ENCODE peak calls at places on chromosome 9, in five cellular contexts. C, Z, D, Q and X are unnamed samples.

GRCh38 chr9:130890869-130891698 is 5.5 kb downstream of the QRFP start:
- DNase-seq in C (no peak), Q (no peak), D (no peak), Z (no peak), X (no peak)

GRCh38 chr9:96420468-96421219 is 2.5 kb upstream of the ZNF367 start:
- DNase-seq in Q (peak), Z (peak), C (peak), D (peak), X (peak)

GRCh38 chr9:91207889-91208651 is 153.6 kb downstream of the AUH start:
- DNase-seq in D (no peak), Z (peak), Q (no peak), C (no peak), X (peak)

GRCh38 chr9:126683698-126684044 is 69.9 kb downstream of the LMX1B start:
- DNase-seq in Z (no peak), C (no peak), D (no peak), Q (no peak), X (no peak)

GRCh38 chr9:110918316-110919054 is 119.8 kb downstream of the LPAR1 start:
- DNase-seq in C (no peak), Z (peak), Q (no peak), D (no peak), X (peak)

GRCh38 chr9:93974151-93974550 is 19.0 kb upstream of the BARX1 start:
- DNase-seq in C (no peak), Q (no peak), Z (no peak), D (no peak), X (no peak)

GRCh38 chr9:119556129-119556875 is 187.1 kb upstream of the BRINP1 start:
- DNase-seq in Z (peak), D (peak), Q (peak), C (peak), X (peak)

GRCh38 chr9:101508203-101508602 is 25.4 kb upstream of the RNF20 start:
- DNase-seq in D (no peak), Z (peak), C (no peak), Q (no peak), X (peak)

GRCh38 chr9:14511452-14511851 is 181.8 kb downstream of the ZDHHC21 start:
- DNase-seq in C (no peak), Q (no peak), D (no peak), Z (no peak), X (peak)

GRCh38 chr9:137666950-137667670 is 48.3 kb downstream of the EHMT1 start:
- DNase-seq in D (peak), Z (no peak), C (peak), Q (peak), X (no peak)

GRCh38 chr9:82532504-82532903 is 530.4 kb downstream of the RASEF start:
- DNase-seq in Z (peak), Q (no peak), D (no peak), C (no peak), X (peak)

GRCh38 chr9:72734631-72735030 is 213.2 kb downstream of the TMC1 start:
- DNase-seq in Q (no peak), Z (no peak), C (no peak), D (no peak), X (peak)

GRCh38 chr9:82991684-82992083 is 71.3 kb downstream of the RASEF start:
- DNase-seq in Z (no peak), D (no peak), Q (no peak), C (no peak), X (no peak)

GRCh38 chr9:134770972-134771971 is 109.3 kb upstream of the FCN2 start:
- DNase-seq in Z (no peak), D (no peak), Q (no peak), C (peak), X (no peak)

GRCh38 chr9:119596703-119597102 is 227.5 kb upstream of the BRINP1 start:
- DNase-seq in C (no peak), Z (no peak), D (no peak), Q (no peak), X (no peak)

GRCh38 chr9:72586388-72587160 is 65.2 kb downstream of the TMC1 start:
- DNase-seq in D (no peak), C (no peak), Q (no peak), Z (peak), X (peak)

GRCh38 chr9:98823666-98824334 is 16.3 kb downstream of the GALNT12 start:
- DNase-seq in Z (no peak), D (no peak), Q (no peak), C (no peak), X (no peak)

GRCh38 chr9:136339173-136339957 is 12.0 kb downstream of the GPSM1 start:
- DNase-seq in Q (peak), C (peak), D (no peak), Z (peak), X (peak)

GRCh38 chr9:130908878-130909356 is 12.3 kb upstream of the QRFP start:
- DNase-seq in Z (no peak), D (no peak), C (no peak), Q (no peak), X (no peak)

GRCh38 chr9:88025411-88026132 is 51.2 kb upstream of the CDK20 start:
- DNase-seq in Q (no peak), Z (no peak), C (no peak), D (no peak), X (no peak)

GRCh38 chr9:132806306-132806705 is 71.8 kb downstream of the AK8 start:
- DNase-seq in Z (no peak), C (no peak), D (no peak), Q (no peak), X (no peak)

GRCh38 chr9:132806723-132807421 is 71.2 kb downstream of the AK8 start:
- DNase-seq in Z (no peak), Q (no peak), C (peak), D (peak), X (no peak)

GRCh38 chr9:132802121-132802795 is 75.8 kb downstream of the AK8 start:
- DNase-seq in Q (no peak), D (no peak), Z (no peak), C (peak), X (no peak)

GRCh38 chr9:132801659-132802058 is 76.4 kb downstream of the AK8 start:
- DNase-seq in D (no peak), Q (no peak), C (no peak), Z (no peak), X (no peak)

GRCh38 chr9:132804576-132805295 is 73.3 kb downstream of the AK8 start:
- DNase-seq in C (peak), D (no peak), Q (no peak), Z (no peak), X (no peak)
- H3K9ac ChIP-seq in C (no peak), D (no peak), Q (no peak), Z (no peak), X (no peak)

GRCh38 chr9:70409800-70410199 is 4.7 kb downstream of the KLF9 start:
- DNase-seq in D (no peak), Z (no peak), Q (no peak), C (no peak), X (no peak)
- H3K9ac ChIP-seq in D (no peak), Z (peak), Q (no peak), C (no peak), X (peak)

DNA sequence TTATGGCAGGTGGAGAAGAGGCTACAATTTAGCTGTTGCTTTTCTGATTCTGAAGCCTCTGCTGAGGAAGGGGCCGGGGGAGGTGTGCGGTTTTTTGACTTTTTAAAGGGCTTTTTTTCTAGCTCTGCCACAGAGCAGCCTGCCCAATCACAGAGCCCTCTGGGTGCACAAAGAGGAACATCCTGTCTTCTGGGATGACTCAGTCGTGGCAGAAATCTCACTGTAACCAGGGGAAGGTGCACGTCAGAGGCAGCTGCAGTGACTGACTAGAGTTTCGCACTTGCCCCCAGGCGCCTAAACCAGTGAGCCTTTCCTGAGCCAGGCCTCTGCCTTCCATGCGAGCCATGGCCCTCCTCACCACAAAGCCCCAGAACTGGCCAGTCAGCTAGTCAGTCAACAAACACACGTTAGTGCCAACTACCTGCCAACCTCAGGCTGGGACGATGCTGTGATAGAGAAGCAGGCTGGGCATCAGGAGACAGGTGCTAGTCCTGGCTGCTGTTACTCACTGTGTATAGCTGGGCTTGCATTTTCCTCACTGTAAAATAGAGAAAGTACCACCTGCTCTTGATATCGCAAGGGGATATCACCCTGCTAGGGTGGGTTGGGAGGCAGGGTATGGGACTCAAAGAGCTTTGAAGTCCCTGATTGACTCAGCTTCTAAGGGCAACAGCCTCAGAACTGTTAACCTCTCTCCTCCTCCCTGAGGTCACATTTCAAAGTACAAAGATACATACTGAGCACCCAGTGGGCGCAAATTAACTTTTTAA is 2.2 kb downstream of the AKNA start:
- DNase-seq in D (no peak), Q (no peak), C (no peak), Z (peak), X (peak)
- H3K9ac ChIP-seq in D (no peak), Q (no peak), C (no peak), Z (peak), X (peak)

DNA sequence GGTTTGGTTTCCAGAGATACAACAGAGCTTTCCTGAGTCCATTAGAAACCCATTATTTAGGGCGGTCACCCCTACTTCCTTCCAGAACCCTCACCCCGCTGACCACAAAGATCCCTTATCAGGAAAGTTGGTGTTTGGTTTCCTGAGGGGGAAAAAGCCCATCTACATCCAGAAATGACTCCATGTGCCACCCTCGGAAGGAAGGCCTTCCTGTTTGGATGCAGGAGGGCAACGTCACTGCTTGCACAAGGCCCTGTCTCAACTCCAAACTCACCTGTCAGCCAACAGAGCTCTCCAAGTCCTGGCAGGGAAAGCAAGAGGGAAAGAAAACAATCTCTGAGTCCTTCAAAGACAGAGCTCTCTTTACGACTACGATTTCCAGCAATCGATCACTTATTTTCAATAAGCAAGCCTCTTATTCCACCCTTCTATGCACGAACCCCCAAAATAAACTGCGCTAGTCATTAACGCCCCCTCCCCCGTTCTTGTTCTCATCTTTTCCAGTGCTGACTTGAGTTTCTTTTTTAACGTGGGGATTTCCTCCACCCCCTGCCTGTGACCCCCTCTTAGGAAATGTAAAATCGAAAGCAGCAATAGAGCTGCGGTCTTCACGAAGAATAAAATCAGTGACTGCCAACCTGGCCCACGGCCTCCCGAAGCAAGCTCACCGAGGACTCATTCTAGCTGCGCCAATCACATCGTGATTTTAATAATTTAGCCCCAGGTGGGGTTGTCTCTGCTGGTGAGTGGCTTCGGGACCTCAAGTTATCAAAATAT is 35.7 kb upstream of the NTNG2 start:
- DNase-seq in C (no peak), Z (no peak), Q (no peak), D (no peak), X (no peak)
- H3K9ac ChIP-seq in C (no peak), Z (no peak), Q (no peak), D (no peak), X (no peak)

GRCh38 chr9:122225323-122226141 is 3.2 kb downstream of the LHX6 start:
- DNase-seq in Q (no peak), D (no peak), Z (no peak), C (no peak), X (no peak)

GRCh38 chr9:122228191-122228905 is 409 bp downstream of the LHX6 start:
- DNase-seq in D (no peak), Z (no peak), Q (no peak), C (peak), X (peak)

GRCh38 chr9:122227576-122227903 is 1.2 kb downstream of the LHX6 start:
- DNase-seq in D (no peak), C (no peak), Q (no peak), Z (no peak), X (no peak)

GRCh38 chr9:122226758-122227575 is 1.8 kb downstream of the LHX6 start:
- DNase-seq in Z (no peak), C (peak), Q (no peak), D (no peak), X (no peak)

DNA sequence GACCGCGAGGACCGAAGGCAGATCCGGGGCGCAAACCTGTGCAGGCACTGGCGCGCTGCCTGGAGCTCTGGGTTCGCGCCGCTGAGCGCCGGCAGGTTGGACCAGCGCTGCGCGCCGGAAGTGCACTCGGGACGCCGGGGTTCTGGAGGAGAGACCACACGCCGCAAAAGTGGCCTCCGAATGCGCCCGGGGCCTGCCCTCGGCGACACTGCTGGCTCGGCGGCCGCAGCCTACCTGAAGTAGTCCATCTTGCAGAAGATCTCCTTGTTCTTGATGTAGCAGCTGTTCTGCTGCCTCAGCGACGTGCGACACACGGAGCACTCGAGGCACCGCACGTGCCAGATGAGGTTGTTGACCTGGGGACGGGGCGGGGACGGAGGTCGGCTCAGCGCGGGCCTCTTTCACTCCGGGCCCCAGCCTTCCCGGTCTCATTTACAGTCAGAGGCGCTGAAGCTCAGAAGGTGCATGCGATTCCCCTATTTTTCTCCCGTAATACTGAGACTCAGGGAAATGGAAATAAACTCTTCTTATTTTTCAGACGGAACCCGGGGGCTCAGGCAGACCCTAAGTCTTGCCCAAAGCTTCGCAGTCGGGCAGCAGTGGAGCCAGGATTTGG is 2.5 kb downstream of the LHX6 start:
- DNase-seq in D (no peak), C (peak), Z (no peak), Q (no peak), X (no peak)
- H3K9ac ChIP-seq in D (no peak), C (no peak), Z (no peak), Q (no peak), X (no peak)

DNA sequence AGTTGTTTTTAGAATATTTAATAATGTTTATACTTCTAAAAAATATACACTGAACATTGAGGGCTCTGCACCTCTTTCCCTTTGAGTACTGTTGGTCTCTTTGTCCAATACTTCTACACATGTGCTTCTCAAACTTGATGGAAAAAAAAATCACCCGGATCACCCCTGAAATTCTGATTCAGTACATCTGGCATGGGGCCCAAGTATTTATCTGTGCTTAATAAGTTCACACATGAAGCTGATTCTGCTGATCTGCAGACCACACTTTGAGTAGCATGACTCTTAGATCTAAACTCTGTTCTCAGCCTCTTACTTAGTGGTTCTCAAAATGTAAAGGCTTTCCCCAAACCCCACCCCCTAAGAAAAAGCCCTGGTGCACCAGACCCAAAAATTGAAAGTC is 12.0 kb downstream of the RUSC2 start:
- DNase-seq in Q (no peak), Z (no peak), C (no peak), D (no peak), X (no peak)
- H3K9ac ChIP-seq in Q (no peak), Z (no peak), C (no peak), D (no peak), X (no peak)

GRCh38 chr9:21985964-21986667 is 8.1 kb downstream of the CDKN2A start:
- DNase-seq in C (no peak), Q (no peak), D (no peak), Z (no peak), X (no peak)

GRCh38 chr9:21991039-21991959 is 2.9 kb downstream of the CDKN2A start:
- DNase-seq in D (no peak), C (no peak), Z (no peak), Q (no peak), X (no peak)

GRCh38 chr9:21993007-21993406 is 1.2 kb downstream of the CDKN2A start:
- DNase-seq in Z (no peak), Q (no peak), C (no peak), D (no peak), X (no peak)

GRCh38 chr9:21989440-21990189 is 4.6 kb downstream of the CDKN2A start:
- DNase-seq in C (peak), Z (no peak), Q (no peak), D (no peak), X (no peak)

GRCh38 chr9:21988056-21988990 is 5.9 kb downstream of the CDKN2A start:
- DNase-seq in D (no peak), C (no peak), Z (no peak), Q (no peak), X (no peak)
- H3K9ac ChIP-seq in D (no peak), C (no peak), Z (no peak), Q (no peak), X (peak)

GRCh38 chr9:111959468-111959941 is 62.9 kb downstream of the UGCG start:
- DNase-seq in Z (peak), C (no peak), D (no peak), Q (no peak), X (peak)
- H3K9ac ChIP-seq in Z (peak), C (no peak), D (no peak), Q (no peak), X (no peak)

DNA sequence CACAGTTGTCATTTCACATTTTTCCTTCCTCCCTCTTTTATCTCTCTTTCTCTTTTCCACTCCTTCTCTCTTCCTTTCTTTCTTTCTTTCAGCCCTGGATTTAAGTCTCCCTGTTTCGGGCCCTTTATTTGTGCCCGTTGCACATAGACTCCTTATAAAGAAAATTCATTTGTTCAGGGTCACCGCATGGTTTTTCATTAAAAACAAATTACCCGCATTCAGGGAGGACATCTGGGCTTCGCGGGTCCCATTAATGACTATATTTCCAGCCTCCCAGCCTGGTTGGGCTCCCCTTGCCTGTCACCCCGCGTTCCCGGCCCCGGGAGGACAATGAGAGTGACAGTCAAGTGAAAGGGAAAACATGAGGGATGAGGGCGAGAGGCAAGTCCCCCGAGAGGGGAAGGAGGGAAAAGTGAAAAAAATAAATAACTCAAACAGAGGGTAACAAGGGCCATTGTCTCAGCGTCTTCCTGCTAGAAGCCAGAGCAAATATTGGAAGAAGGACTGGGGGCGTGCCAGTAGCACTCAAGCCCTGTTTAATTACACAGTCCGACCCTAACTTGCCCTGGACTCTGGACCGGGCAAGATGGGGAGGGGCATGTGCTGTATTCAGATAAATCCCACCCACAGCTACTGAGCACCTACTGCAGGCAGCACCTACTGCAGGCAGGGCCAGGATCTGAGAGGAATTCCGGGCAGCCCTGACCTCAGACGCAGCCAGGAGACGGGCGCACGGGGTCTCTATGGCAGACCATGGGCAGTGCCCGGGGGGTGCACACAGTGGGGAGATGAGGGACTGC is 166.2 kb downstream of the PAX5 start:
- DNase-seq in C (no peak), Q (no peak), Z (no peak), D (no peak), X (no peak)
- H3K9ac ChIP-seq in C (no peak), Q (peak), Z (no peak), D (no peak), X (no peak)

GRCh38 chr9:79765466-79765865 is 193.7 kb downstream of the TLE4 start:
- DNase-seq in C (no peak), Q (no peak), Z (no peak), D (no peak), X (no peak)
- H3K9ac ChIP-seq in C (no peak), Q (no peak), Z (no peak), D (no peak), X (no peak)